ENCODE peak calls at places on chromosomes 6 and 20, in four cellular contexts. G is fibroblast of pulmonary artery, C is mesenchymal stem cell, N is uterus. P is an unnamed sample.

GRCh38 chr6:25395731-25396130 is 116.6 kb downstream of the CARMIL1 start:
- DNase-seq in G (no peak), C (no peak), N (no peak), P (no peak)

GRCh38 chr20:22509090-22509938 is 75.1 kb downstream of the FOXA2 start:
- DNase-seq in G (no peak), C (no peak), N (no peak), P (no peak)

GRCh38 chr6:15937582-15937981 is 191.3 kb upstream of the MYLIP start:
- DNase-seq in G (no peak), C (no peak), N (no peak), P (no peak)

GRCh38 chr20:58420798-58421496 is 31.9 kb downstream of the VAPB start:
- DNase-seq in G (peak), C (peak), N (no peak), P (peak)

GRCh38 chr6:130424704-130425103 is 58.9 kb downstream of the TMEM200A start:
- DNase-seq in G (no peak), C (no peak), N (no peak), P (no peak)

GRCh38 chr6:79601020-79601609 is 30.0 kb upstream of the SH3BGRL2 start:
- DNase-seq in G (peak), C (peak), N (no peak), P (peak)

GRCh38 chr6:109024368-109024767 is 70.3 kb downstream of the SESN1 start:
- DNase-seq in G (no peak), C (no peak), N (no peak), P (peak)

GRCh38 chr6:99353126-99353525 is 3.7 kb upstream of the FAXC start:
- DNase-seq in G (peak), C (no peak), N (no peak), P (peak)

GRCh38 chr6:26157150-26157837 is 70.1 kb downstream of the HFE start:
- DNase-seq in G (no peak), C (peak), N (no peak), P (no peak)

GRCh38 chr20:2688041-2688591 is 4.5 kb upstream of the EBF4 start:
- DNase-seq in G (peak), C (peak), N (peak), P (peak)

GRCh38 chr6:158039178-158039557 is 57.5 kb downstream of the SYNJ2 start:
- DNase-seq in G (no peak), C (peak), N (no peak), P (peak)

GRCh38 chr20:10924628-10925266 is 250.9 kb upstream of the JAG1 start:
- DNase-seq in G (peak), C (peak), N (no peak), P (peak)

GRCh38 chr6:142926177-142926493 is 18.8 kb downstream of the HIVEP2 start:
- DNase-seq in G (no peak), C (no peak), N (no peak), P (no peak)

GRCh38 chr6:81215092-81215432 is 537.4 kb downstream of the TENT5A start:
- DNase-seq in G (no peak), C (no peak), N (no peak), P (no peak)

GRCh38 chr20:10524034-10524476 is 89.0 kb downstream of the SLX4IP start:
- DNase-seq in G (peak), C (peak), N (peak), P (peak)

DNA sequence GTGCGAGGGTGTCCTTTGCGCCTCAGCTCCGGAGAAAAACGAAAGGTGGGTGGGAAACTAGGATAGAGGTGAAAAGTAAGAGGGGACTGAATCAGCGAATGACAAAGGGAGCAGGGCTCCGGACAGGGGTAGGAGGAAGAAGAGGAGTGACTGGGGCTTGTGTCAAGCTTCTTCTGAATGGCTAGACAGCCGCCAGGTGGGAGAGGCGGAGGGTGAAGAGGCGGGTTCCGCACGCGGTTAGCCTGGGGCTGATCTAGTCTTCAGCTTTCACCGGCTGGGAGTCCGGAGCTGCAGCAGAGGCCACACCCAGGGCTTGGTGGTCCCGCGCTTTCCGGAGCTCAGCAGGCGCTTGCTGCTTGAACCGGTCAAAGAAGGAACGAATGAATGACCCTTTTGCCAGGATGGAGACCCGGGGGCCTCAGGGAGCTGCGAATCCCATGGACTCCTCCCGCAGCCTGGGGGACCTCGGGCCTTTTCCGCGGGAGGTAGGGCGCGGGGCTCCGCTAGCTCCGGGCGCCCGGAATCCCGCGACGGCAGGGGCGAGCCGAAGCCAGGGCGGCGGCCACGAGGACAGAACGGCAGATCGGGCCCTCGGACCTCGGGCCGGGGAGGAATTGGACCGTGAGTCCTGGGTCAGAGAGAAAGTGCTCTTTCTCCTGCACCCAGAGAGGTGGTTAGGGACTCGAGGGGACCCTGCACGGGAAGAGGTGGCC is at the start of gene C6orf141:
- DNase-seq in G (no peak), C (peak), N (no peak), P (peak)
- H3K4me3 ChIP-seq in G (peak), C (peak), N (peak), P (peak)

GRCh38 chr20:14062786-14063185 is 67.5 kb downstream of the MACROD2 start:
- DNase-seq in G (no peak), C (peak), N (no peak), P (peak)
- H3K4me3 ChIP-seq in G (no peak), C (no peak), N (no peak), P (no peak)

GRCh38 chr20:19210426-19211155 is 1.9 kb upstream of the SLC24A3 start:
- DNase-seq in G (no peak), C (no peak), N (peak), P (no peak)

GRCh38 chr20:19212524-19213502 is at the start of gene SLC24A3:
- DNase-seq in G (peak), C (peak), N (peak), P (peak)

GRCh38 chr20:19213946-19214490 is 1.6 kb downstream of the SLC24A3 start:
- DNase-seq in G (no peak), C (no peak), N (peak), P (no peak)

GRCh38 chr20:19211252-19211651 is 1.2 kb upstream of the SLC24A3 start:
- DNase-seq in G (no peak), C (no peak), N (peak), P (no peak)

GRCh38 chr20:19211661-19212523 is 550 bp upstream of the SLC24A3 start:
- DNase-seq in G (no peak), C (no peak), N (peak), P (peak)
- H3K4me3 ChIP-seq in G (no peak), C (peak), N (peak), P (peak)

DNA sequence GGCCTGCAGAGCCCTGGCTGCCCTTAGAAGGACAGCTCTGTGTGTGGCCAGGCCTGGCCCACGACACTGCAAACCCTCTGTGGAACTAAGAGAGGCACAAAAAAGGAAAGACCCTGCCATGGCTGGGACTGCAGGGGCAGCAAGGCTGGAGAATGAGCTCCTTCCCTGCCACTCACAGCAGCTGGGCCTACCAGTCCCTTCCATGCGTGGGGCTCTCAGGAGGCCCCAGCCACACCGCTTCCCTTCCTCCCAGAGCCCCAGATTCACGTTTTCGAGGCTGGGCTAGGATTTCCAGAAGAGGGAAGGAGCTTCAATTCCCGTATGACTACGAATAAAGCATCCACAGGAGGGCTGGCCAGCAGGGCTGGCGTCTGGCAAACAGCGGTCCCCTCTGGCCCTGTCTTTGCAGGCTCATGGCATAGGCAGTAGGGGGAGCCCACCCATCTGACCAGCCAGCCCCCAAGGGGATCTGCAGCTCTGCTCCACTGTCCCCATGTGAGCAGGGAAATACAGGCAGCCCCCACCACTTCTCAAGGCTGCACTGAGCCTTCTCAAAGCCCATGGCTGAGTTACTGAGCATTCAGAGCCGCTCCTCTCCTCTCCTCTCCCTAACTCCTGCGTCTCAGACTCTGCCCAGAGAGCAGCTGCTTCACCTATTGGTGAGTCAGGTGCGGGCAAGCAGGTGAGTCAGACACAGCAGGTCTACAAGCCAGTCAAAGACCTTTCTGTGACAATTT is 53.1 kb downstream of the NINL start:
- DNase-seq in G (no peak), C (no peak), N (no peak), P (no peak)
- H3K4me3 ChIP-seq in G (no peak), C (no peak), N (no peak), P (no peak)

DNA sequence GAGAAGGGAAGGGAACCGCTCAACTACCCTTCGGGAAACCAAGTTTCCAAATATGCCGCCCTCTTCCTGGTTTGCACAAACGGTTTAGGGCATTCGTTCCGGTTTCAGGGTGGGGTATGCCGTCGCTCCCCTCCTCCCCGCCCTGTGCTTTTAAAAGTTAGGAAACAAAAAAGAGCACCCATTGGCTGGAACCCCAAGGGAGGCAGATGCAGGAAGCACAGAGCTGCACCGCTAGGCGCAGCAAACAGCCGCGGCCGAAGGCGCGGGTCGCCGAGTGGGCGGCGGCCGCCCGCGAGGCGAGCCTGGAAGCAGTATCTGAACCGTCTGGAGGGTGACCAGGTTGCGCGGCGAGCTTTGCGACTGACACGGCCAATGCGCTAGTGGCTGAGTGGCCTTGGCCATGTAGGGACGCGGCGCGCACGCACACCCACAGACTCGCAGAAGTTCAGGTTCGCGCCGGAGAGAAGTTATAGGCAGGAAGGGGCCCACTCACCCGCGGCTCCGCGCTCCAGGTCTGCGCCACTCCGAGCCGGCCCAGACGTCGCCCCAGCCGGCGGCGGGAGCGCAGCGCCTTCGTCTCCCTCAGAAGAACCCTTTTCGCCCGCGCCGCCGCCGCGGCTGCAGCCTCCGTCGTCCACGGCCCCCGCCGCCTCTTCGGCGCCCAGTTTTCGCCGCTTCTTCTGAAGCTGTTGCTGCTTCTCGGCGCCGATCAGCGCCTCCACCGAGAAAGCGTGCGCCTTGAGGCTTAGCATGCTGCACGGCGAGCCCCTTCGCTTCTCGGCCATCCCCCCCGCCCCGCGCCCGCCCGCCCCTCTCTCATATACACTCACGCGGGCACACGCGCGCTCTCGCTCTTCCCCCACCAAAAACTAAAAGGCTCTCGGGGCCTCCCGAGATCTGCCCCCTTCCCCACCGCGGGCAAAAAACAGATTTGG is 734 bp downstream of the TBX18 start:
- DNase-seq in G (peak), C (peak), N (peak), P (peak)
- H3K4me3 ChIP-seq in G (peak), C (peak), N (peak), P (peak)

DNA sequence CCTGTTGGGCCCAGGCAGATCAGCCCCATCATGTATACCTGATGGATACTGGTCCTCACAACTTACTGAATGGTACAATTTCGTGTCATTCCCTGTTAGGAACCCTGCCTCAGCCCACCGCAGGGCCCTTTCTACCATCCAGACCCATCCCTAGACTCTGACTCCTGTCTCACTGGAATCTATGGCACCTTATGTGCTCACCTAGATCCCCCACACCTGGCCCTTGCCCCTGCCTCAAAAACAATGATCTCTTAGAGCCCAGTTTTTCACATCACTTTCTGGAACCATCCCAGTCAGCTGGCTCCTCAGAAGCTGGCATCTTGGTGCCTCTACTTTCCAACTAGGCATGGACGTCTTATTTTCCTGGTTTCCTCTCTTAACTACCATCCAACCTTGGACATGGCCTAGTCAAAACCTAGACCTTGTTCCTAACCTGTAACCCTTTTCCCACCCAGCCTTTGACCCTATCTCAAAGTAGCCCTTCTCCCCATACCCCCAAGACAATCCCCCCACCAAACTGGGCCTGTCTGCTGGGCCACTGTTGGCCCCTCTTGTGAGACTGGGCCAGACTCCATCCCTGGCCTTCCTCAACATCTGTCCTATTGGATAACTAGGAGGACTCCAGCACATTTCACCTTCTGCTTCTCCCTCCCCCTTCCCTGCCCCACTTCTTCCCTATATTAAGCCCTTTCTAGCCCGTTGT is 981 bp downstream of the HM13 start:
- DNase-seq in G (no peak), C (no peak), N (no peak), P (no peak)
- H3K4me3 ChIP-seq in G (peak), C (peak), N (peak), P (peak)

GRCh38 chr6:30542915-30543314 is 13.4 kb downstream of the GNL1 start:
- DNase-seq in G (peak), C (peak), N (no peak), P (peak)
- H3K4me3 ChIP-seq in G (no peak), C (no peak), N (no peak), P (no peak)

GRCh38 chr6:136788069-136788902 is 4.0 kb downstream of the MAP3K5 start:
- DNase-seq in G (peak), C (peak), N (no peak), P (peak)
- H3K4me3 ChIP-seq in G (peak), C (no peak), N (peak), P (peak)

GRCh38 chr6:8074213-8074612 is 10.0 kb upstream of the BLOC1S5 start:
- DNase-seq in G (peak), C (no peak), N (no peak), P (peak)
- H3K4me3 ChIP-seq in G (no peak), C (peak), N (no peak), P (no peak)

P was measured in choroid plexus epithelial cell.